ENCODE peak calls at places on chromosomes 3 and 15, in five cellular contexts. V, Q, J, F and P are unnamed samples.

GRCh38 chr3:194497799-194498575 is 11.2 kb upstream of the ATP13A3 start:
- DNase-seq in V (peak; percentile 16), Q (no peak), J (no peak), F (peak; percentile 54), P (no peak)

GRCh38 chr15:32091505-32092380 is 61.4 kb downstream of the CHRNA7 start:
- DNase-seq in V (no peak), Q (no peak), J (peak; percentile 36), F (no peak), P (no peak)

GRCh38 chr3:18153571-18154173 is 271.5 kb downstream of the SATB1 start:
- DNase-seq in V (no peak), Q (no peak), J (peak; percentile 7), F (no peak), P (no peak)

GRCh38 chr3:134306334-134306733 is 55.7 kb upstream of the RYK start:
- DNase-seq in V (no peak), Q (no peak), J (no peak), F (no peak), P (no peak)

GRCh38 chr3:44665173-44665572 is 16.6 kb downstream of the ZNF35 start:
- DNase-seq in V (no peak), Q (no peak), J (no peak), F (no peak), P (no peak)

GRCh38 chr15:41495736-41496599 is 2.3 kb downstream of the ITPKA start:
- DNase-seq in V (peak; percentile 67), Q (no peak), J (peak; percentile 82), F (no peak), P (peak; percentile 44)

GRCh38 chr3:187027531-187027936 is 97.2 kb downstream of the ST6GAL1 start:
- DNase-seq in V (no peak), Q (no peak), J (no peak), F (no peak), P (no peak)

GRCh38 chr15:67548532-67548852 is 6.0 kb downstream of the MAP2K5 start:
- DNase-seq in V (no peak), Q (no peak), J (no peak), F (no peak), P (no peak)

GRCh38 chr3:170132335-170132734 is 49.2 kb downstream of the PHC3 start:
- DNase-seq in V (no peak), Q (peak; percentile 64), J (no peak), F (no peak), P (no peak)

GRCh38 chr15:77866596-77867125 is 210.8 kb downstream of the TBC1D2B start:
- DNase-seq in V (no peak), Q (no peak), J (no peak), F (no peak), P (no peak)

GRCh38 chr3:61646851-61647525 is 85.6 kb downstream of the PTPRG start:
- DNase-seq in V (no peak), Q (no peak), J (no peak), F (no peak), P (no peak)

GRCh38 chr3:4822568-4822967 is 156.7 kb upstream of the BHLHE40 start:
- DNase-seq in V (no peak), Q (no peak), J (no peak), F (no peak), P (no peak)

GRCh38 chr3:76585794-76586392 is 454.0 kb upstream of the ROBO2 start:
- DNase-seq in V (no peak), Q (no peak), J (peak; percentile 59), F (no peak), P (no peak)

GRCh38 chr3:62203152-62203551 is 170.2 kb downstream of the FEZF2 start:
- DNase-seq in V (no peak), Q (no peak), J (no peak), F (no peak), P (no peak)

GRCh38 chr3:79953591-79954105 is 185.8 kb upstream of the ROBO1 start:
- DNase-seq in V (no peak), Q (no peak), J (no peak), F (no peak), P (no peak)

GRCh38 chr15:61857169-61857829 is 202.9 kb downstream of the VPS13C start:
- DNase-seq in V (no peak), Q (no peak), J (no peak), F (no peak), P (no peak)

GRCh38 chr3:171809513-171810277 is 588 bp downstream of the PLD1 start:
- DNase-seq in V (peak; percentile 67), Q (no peak), J (peak; percentile 76), F (peak; percentile 84), P (peak; percentile 64)
- TF ChIP-seq CTCF in V (no peak), Q (no peak), J (no peak), F (peak; percentile 15), P (no peak)

DNA sequence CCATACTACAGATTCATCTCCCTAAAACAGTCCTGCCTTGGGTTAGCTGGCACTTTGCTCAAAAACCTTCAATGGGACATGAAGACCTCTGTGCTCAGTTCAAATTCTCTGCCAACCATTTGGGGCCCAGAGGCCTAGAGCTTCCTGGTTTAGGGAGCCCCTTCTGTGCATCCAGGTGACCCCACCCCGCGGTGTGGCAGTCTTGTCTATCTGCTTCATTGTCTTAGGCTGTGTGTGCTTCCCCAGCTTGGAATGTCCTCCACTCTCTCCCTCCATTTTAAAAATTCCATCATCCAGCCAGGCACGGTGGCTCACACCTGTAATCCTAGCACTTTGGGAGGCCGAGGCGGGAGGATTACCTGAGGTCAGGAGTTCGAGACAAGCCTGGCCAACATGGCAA is 99.0 kb upstream of the NEO1 start:
- DNase-seq in V (no peak), Q (no peak), J (no peak), F (no peak), P (no peak)
- TF ChIP-seq CTCF in V (no peak), Q (no peak), J (no peak), F (no peak), P (no peak)

GRCh38 chr15:57761562-57761961 is 55.0 kb downstream of the POLR2M start:
- DNase-seq in V (no peak), Q (no peak), J (no peak), F (no peak), P (no peak)

GRCh38 chr15:57758556-57758955 is 52.0 kb downstream of the POLR2M start:
- DNase-seq in V (no peak), Q (no peak), J (no peak), F (no peak), P (no peak)

GRCh38 chr15:57767526-57767925 is 61.0 kb downstream of the POLR2M start:
- DNase-seq in V (no peak), Q (no peak), J (no peak), F (no peak), P (no peak)

DNA sequence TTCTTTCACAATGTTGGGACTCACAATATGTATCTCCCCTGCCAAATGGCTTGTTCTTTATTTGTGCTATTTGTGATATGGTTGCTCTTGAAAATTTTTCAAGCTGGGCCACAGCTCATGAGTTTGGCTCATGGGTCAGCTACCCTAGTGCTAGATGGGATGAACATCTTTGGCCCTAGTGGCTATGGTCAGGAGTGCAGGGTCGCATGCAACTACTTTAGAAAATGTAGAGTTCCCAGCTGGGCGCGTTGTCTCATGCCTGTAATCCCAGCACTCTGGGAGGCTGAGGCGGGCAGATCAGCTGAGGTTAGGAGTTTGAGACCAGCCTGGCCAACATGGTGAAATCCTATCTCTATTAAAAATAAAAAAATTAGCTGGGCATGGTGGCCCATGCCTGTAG is 55.8 kb downstream of the POLR2M start:
- DNase-seq in V (peak; percentile 28), Q (no peak), J (peak; percentile 56), F (no peak), P (no peak)
- TF ChIP-seq CTCF in V (peak; percentile 22), Q (no peak), J (peak; percentile 38), F (no peak), P (peak; percentile 38)

DNA sequence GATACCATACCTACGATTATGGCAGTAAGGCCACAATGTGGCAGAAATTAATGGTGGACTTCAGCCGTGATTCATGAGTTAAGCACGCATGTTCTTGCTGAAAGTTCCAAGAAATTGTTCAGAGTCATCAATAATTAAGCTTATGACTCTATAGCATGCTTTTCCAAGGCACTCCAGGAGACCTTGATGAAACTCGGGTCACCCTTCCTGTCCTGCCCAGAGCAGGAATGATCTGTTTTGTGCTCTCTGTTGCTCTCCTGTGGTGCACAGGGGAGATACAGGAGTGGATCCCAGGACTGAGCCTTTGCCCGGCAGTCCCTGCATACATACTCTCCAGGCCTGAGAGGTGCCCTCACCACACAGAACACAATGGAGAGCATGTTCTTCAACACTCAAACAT is 141.6 kb upstream of the SLC2A2 start:
- DNase-seq in V (peak; percentile 43), Q (no peak), J (peak; percentile 67), F (no peak), P (no peak)
- TF ChIP-seq CTCF in V (no peak), Q (peak; percentile 23), J (peak; percentile 29), F (no peak), P (no peak)

GRCh38 chr15:60392601-60392985 is 5.2 kb downstream of the ANXA2 start:
- DNase-seq in V (no peak), Q (no peak), J (peak; percentile 56), F (no peak), P (no peak)

GRCh38 chr15:60390231-60390630 is 7.6 kb downstream of the ANXA2 start:
- DNase-seq in V (no peak), Q (no peak), J (no peak), F (no peak), P (no peak)

GRCh38 chr15:60391722-60392340 is 6.0 kb downstream of the ANXA2 start:
- DNase-seq in V (no peak), Q (no peak), J (no peak), F (no peak), P (no peak)

GRCh38 chr15:60389261-60390077 is 8.3 kb downstream of the ANXA2 start:
- DNase-seq in V (no peak), Q (peak; percentile 46), J (no peak), F (no peak), P (no peak)

GRCh38 chr15:60390931-60391501 is 6.8 kb downstream of the ANXA2 start:
- DNase-seq in V (no peak), Q (no peak), J (peak; percentile 61), F (peak; percentile 53), P (no peak)
- TF ChIP-seq CTCF in V (no peak), Q (no peak), J (no peak), F (no peak), P (no peak)

DNA sequence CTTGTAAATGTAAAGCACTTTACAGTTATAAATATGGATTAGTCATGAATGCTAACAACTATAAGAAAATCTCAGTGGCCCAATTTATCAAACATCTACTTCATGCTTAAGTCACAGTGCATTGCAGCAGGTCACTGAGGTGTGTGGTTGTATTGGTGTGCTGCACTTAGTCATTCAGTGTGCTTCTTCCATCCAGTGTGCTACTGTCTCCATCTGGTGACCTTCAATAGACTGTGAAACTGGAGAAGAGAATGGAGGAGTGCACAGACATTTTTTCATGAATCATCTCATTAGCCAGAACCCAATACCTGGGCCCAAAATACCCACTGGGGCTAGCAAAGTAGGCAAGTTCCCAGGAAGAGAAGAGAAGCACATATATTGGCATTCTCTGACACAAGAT is 199.6 kb downstream of the SHOX2 start:
- DNase-seq in V (no peak), Q (no peak), J (no peak), F (no peak), P (no peak)
- TF ChIP-seq CTCF in V (no peak), Q (no peak), J (no peak), F (no peak), P (no peak)